ENCODE peak calls at places on chromosomes 7 and 10, in six cellular contexts. J is PC-9, Y is cardiac muscle cell, C is tibial artery, G is heart right ventricle, I is IMR-90. W is an unnamed sample. For H3K4me1 and H3K9me3, the result is how much of the 10 kb centered on the place peaks cover.

GRCh38 chr10:112783653-112784426 is 166.2 kb upstream of the TCF7L2 start:
- DNase-seq in J (no peak), Y (peak), G (peak), I (no peak), C (no peak), W (no peak)

GRCh38 chr7:11104578-11104977 is 130.9 kb downstream of the PHF14 start:
- DNase-seq in J (no peak), I (no peak), Y (no peak), G (no peak), C (no peak), W (no peak)

GRCh38 chr7:50625360-50625759 is 60.2 kb upstream of the DDC start:
- DNase-seq in C (no peak), G (no peak), I (no peak), J (no peak), Y (peak), W (no peak)

GRCh38 chr10:29067161-29067560 is 221.7 kb upstream of the LYZL1 start:
- DNase-seq in Y (peak), G (no peak), C (no peak), I (peak), J (no peak), W (no peak)

GRCh38 chr7:133623716-133624115 is 370.8 kb downstream of the EXOC4 start:
- DNase-seq in Y (peak), C (no peak), G (no peak), I (no peak), J (no peak), W (no peak)

GRCh38 chr7:102377-102711 is 90.0 kb upstream of the FAM20C start:
- DNase-seq in C (no peak), G (no peak), J (no peak), I (no peak), Y (no peak), W (no peak)

GRCh38 chr10:132249232-132249724 is 58.5 kb downstream of the STK32C start:
- DNase-seq in G (no peak), J (no peak), I (no peak), C (no peak), Y (no peak), W (no peak)

GRCh38 chr10:35822316-35822715 is 180.2 kb upstream of the FZD8 start:
- DNase-seq in C (peak), J (no peak), G (peak), I (peak), Y (peak), W (peak)

GRCh38 chr10:96585726-96586418 is 940 bp downstream of the TM9SF3 start:
- DNase-seq in C (no peak), J (no peak), Y (no peak), G (no peak), I (peak), W (no peak)
- H3K4me1 ChIP-seq in C (under half), J (under half), Y (under half), G (under half), I (under half), W (under half)

GRCh38 chr10:65083222-65083621 is 1562.0 kb downstream of the REEP3 start:
- DNase-seq in J (no peak), C (no peak), I (no peak), Y (no peak), G (no peak), W (no peak)
- H3K9me3 ChIP-seq in J (under half), C (under half), I (under half), Y (under half), G (under half), W (under half)

GRCh38 chr10:121596668-121597503 is 1.4 kb downstream of the FGFR2 start:
- DNase-seq in C (peak), Y (peak), J (no peak), G (peak), I (no peak), W (peak)

GRCh38 chr10:121595806-121596667 is 2.2 kb downstream of the FGFR2 start:
- DNase-seq in C (no peak), Y (peak), G (no peak), I (no peak), J (no peak), W (no peak)

GRCh38 chr10:121601458-121601857 is 3.2 kb upstream of the FGFR2 start:
- DNase-seq in Y (no peak), G (no peak), I (no peak), C (no peak), J (no peak), W (no peak)

GRCh38 chr10:121597504-121598241 is 571 bp downstream of the FGFR2 start:
- DNase-seq in I (no peak), C (no peak), J (no peak), Y (peak), G (no peak), W (peak)

GRCh38 chr10:121598261-121599249 is at the start of gene FGFR2:
- DNase-seq in J (no peak), I (no peak), G (peak), C (peak), Y (peak), W (peak)
- TF ChIP-seq CTCF in J (no peak), I (no peak), G (no peak), C (no peak), Y (no peak), W (no peak)

GRCh38 chr10:86017841-86018734 is 348.5 kb downstream of the GRID1 start:
- DNase-seq in Y (peak), J (no peak), I (no peak), G (peak), C (no peak), W (no peak)
- H3K4me1 ChIP-seq in Y (under half), J (under half), I (under half), G (under half), C (under half), W (under half)

W was measured in ovary.